ENCODE peak calls at places on chromosomes 6 and 20, in four cellular contexts. H, L, J and U are unnamed samples. For H3K9me1, the result is how much of the 10 kb centered on the place peaks cover.

GRCh38 chr20:17761612-17762011 is 61.8 kb downstream of the BANF2 start:
- DNase-seq in H (no peak), L (peak), J (no peak), U (no peak)

GRCh38 chr6:41189968-41190367 is 11.0 kb downstream of the TREML2 start:
- DNase-seq in H (no peak), L (no peak), J (no peak), U (no peak)

GRCh38 chr6:28885149-28885738 is 38.5 kb downstream of the TRIM27 start:
- DNase-seq in H (no peak), L (no peak), J (no peak), U (no peak)

GRCh38 chr6:42572523-42572922 is 8.7 kb downstream of the UBR2 start:
- DNase-seq in H (no peak), L (no peak), J (no peak), U (no peak)

GRCh38 chr6:23348185-23348584 is 777.8 kb upstream of the NRSN1 start:
- DNase-seq in H (no peak), L (no peak), J (no peak), U (no peak)

GRCh38 chr20:37305839-37306238 is 16.4 kb downstream of the MANBAL start:
- DNase-seq in H (no peak), L (no peak), J (no peak), U (no peak)

GRCh38 chr20:10553326-10553984 is 118.3 kb downstream of the SLX4IP start:
- DNase-seq in H (peak), L (peak), J (no peak), U (peak)

GRCh38 chr6:162058281-162058875 is 669.2 kb downstream of the PRKN start:
- DNase-seq in H (no peak), L (no peak), J (no peak), U (no peak)

GRCh38 chr20:44747166-44748004 is 1.7 kb downstream of the KCNK15 start:
- DNase-seq in H (peak), L (peak), J (peak), U (peak)

GRCh38 chr20:33933469-33933909 is 60.2 kb upstream of the RALY start:
- DNase-seq in H (peak), L (peak), J (peak), U (no peak)

GRCh38 chr6:163711615-163712568 is 297.4 kb downstream of the QKI start:
- DNase-seq in H (no peak), L (no peak), J (no peak), U (no peak)

GRCh38 chr6:27078734-27079357 is 168.7 kb upstream of the PRSS16 start:
- DNase-seq in H (peak), L (peak), J (no peak), U (peak)

GRCh38 chr6:158669145-158670035 is 19.5 kb downstream of the SYTL3 start:
- DNase-seq in H (peak), L (no peak), J (no peak), U (no peak)

GRCh38 chr20:1897486-1897885 is 2.3 kb downstream of the SIRPA start:
- DNase-seq in H (no peak), L (no peak), J (no peak), U (no peak)

GRCh38 chr6:1313364-1313754 is 1.5 kb downstream of the FOXQ1 start:
- DNase-seq in H (no peak), L (no peak), J (no peak), U (no peak)
- H3K4me3 ChIP-seq in H (peak), L (no peak), J (peak), U (no peak)

DNA sequence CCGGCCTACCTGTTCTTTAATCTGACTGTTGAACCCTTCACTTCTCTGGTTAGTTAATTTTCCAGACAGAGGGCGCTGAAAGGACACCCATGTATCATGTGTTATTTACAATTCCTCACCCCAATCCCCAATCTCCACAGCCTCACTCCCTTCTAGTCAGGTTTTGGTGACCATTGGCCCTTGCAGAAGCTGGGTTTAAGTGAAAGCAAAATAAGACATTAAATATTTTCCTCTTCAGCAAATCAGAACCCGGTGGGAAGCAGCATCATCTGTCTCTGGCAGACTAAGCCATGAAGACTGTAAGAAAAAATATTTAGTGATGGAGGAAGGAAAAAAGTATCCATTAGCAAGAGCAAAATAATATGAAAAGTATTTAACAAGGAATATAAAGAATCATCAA is 9.4 kb upstream of the HLA-DQA1 start:
- DNase-seq in H (peak), L (no peak), J (no peak), U (no peak)
- H3K4me2 ChIP-seq in H (peak), L (no peak), J (no peak), U (no peak)

DNA sequence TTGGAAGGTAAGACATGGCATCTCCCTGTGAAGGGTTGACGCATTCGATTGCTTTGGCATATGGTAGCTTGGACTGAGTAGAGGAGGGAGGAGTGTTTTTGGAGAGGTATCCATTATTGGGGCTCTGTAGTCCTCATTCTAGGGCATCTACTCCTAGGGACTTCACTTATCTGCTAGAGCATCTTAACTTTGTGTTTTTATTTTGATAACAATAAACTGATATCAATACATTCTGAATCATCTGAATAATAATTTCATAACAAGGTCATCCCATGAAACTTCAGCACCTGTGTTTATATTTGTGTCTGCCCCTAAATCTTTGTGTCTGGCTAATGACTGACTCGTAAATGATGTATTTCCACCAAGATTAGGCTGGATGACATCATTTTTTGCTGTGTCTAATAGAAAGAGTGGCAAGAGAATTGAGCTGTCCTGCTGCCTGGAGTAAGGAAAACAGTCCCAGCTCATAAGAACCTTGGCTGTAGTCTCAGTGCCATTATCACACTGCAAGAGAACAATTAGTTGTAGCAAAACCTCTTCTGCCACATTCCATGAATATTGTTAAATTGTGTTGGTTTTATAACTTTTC is 288.5 kb downstream of the PRL start:
- DNase-seq in H (peak), L (no peak), J (no peak), U (peak)
- H3K9me1 ChIP-seq in H (under half), L (under half), J (under half), U (under half)

GRCh38 chr20:51156041-51156795 is 133.3 kb upstream of the KCNG1 start:
- DNase-seq in H (peak), L (no peak), J (no peak), U (no peak)
- H3K4me3 ChIP-seq in H (no peak), L (no peak), J (no peak), U (no peak)

DNA sequence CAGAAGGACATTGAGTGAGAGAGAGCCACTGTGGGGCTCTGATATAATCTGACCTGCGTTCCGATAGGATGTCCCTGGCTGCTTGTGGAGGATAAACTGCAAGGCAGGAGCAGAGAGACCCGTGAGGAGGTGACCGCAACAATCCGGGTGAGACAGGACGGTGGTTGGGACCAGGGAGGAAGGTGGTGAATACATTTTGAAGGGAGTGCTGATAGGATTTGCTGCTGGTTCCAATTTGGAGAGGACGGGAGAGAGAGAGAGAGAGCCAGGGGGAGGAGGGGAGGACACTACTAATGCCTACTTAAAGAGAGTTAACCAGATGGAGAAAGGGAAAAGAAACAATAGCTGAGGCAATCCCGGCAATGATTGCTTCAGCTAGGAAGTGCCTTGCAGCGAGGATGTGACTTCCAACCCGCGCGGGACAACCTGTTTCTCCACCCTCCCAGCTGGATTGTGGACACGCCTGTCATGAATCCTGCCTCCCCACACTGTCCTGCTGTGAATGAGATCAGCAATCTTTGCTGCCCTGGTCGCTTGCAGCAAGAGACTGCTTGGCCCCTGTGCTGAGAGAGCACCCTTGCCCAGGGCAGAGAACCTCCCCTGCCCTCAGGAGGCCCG is 199.0 kb upstream of the KCNG1 start:
- DNase-seq in H (peak), L (no peak), J (no peak), U (peak)
- H3K4me2 ChIP-seq in H (peak), L (no peak), J (peak), U (no peak)

GRCh38 chr6:35312076-35312762 is 14.6 kb downstream of the DEF6 start:
- DNase-seq in H (no peak), L (no peak), J (no peak), U (no peak)
- H3K9me1 ChIP-seq in H (under half), L (under half), J (under half), U (under half)

GRCh38 chr20:58512808-58513552 is 2.2 kb downstream of the APCDD1L start:
- DNase-seq in H (no peak), L (no peak), J (no peak), U (no peak)

GRCh38 chr20:58511861-58512260 is 3.3 kb downstream of the APCDD1L start:
- DNase-seq in H (no peak), L (no peak), J (no peak), U (no peak)

GRCh38 chr20:58515240-58516212 is at the start of gene APCDD1L:
- DNase-seq in H (peak), L (peak), J (no peak), U (no peak)

GRCh38 chr20:58513580-58514285 is 1.5 kb downstream of the APCDD1L start:
- DNase-seq in H (no peak), L (no peak), J (no peak), U (no peak)

GRCh38 chr20:58514321-58515239 is 619 bp downstream of the APCDD1L start:
- DNase-seq in H (peak), L (no peak), J (no peak), U (no peak)
- H3K4me3 ChIP-seq in H (peak), L (no peak), J (peak), U (no peak)

GRCh38 chr6:132931313-132931712 is 116.9 kb downstream of the RPS12 start:
- DNase-seq in H (no peak), L (no peak), J (no peak), U (no peak)

GRCh38 chr6:132931937-132932336 is 117.6 kb downstream of the RPS12 start:
- DNase-seq in H (peak), L (no peak), J (no peak), U (peak)

GRCh38 chr6:132933085-132933484 is 118.7 kb downstream of the RPS12 start:
- DNase-seq in H (no peak), L (no peak), J (no peak), U (no peak)

GRCh38 chr6:132934496-132934895 is 120.1 kb downstream of the RPS12 start:
- DNase-seq in H (no peak), L (no peak), J (no peak), U (no peak)

DNA sequence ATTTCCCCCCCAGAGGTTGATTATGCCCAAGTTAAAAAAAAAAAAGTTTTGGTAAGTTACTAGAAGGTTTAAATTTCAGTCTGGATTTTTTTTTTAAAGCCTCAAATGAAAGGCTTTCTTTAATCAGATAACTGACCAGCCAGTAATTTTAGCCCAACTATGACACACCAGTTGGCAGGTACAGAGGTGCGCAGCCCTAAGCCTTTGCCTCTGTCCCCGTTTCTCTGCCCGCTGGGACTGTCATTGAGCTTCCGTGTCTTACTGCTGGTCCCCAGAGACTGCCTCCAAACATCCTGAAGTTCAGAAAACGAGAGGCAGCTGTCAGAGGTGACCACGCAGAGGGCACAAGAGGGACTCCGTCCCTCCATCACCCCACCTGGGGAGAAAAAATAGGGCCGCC is 118.2 kb downstream of the RPS12 start:
- DNase-seq in H (no peak), L (no peak), J (no peak), U (no peak)
- H3K4me2 ChIP-seq in H (no peak), L (no peak), J (no peak), U (no peak)

GRCh38 chr6:37792457-37793039 is 27.0 kb upstream of the ZFAND3 start:
- DNase-seq in H (no peak), L (no peak), J (no peak), U (no peak)

GRCh38 chr6:37793067-37793466 is 26.5 kb upstream of the ZFAND3 start:
- DNase-seq in H (no peak), L (no peak), J (no peak), U (no peak)

GRCh38 chr6:37794825-37795224 is 24.7 kb upstream of the ZFAND3 start:
- DNase-seq in H (peak), L (no peak), J (no peak), U (no peak)

GRCh38 chr6:37788259-37788658 is 31.3 kb upstream of the ZFAND3 start:
- DNase-seq in H (no peak), L (no peak), J (no peak), U (no peak)

GRCh38 chr6:37791156-37791919 is 28.2 kb upstream of the ZFAND3 start:
- DNase-seq in H (peak), L (peak), J (peak), U (peak)
- H3K9me1 ChIP-seq in H (under half), L (under half), J (under half), U (under half)

GRCh38 chr6:29976253-29976587 is 33.9 kb downstream of the HLA-A start:
- DNase-seq in H (no peak), L (no peak), J (no peak), U (no peak)
- H3K4me3 ChIP-seq in H (peak), L (peak), J (peak), U (peak)